ENCODE peak calls at places on chromosomes 2 and 18, in five cellular contexts. J, D, G, U and Z are unnamed samples.

GRCh38 chr2:29010946-29011649 is 30.0 kb downstream of the TOGARAM2 start:
- DNase-seq in J (no peak), D (peak), G (peak), U (no peak), Z (peak)

GRCh38 chr2:107094450-107094986 is 208.6 kb upstream of the ST6GAL2 start:
- DNase-seq in D (no peak), J (no peak), G (no peak), U (no peak), Z (no peak)

GRCh38 chr2:196718796-196719564 is 79.5 kb downstream of the CCDC150 start:
- DNase-seq in U (no peak), G (peak), D (peak), J (peak), Z (peak)

GRCh38 chr2:238716585-238716984 is 131.3 kb upstream of the TWIST2 start:
- DNase-seq in J (no peak), D (no peak), U (no peak), G (no peak), Z (no peak)

GRCh38 chr2:235851841-235852527 is 316.2 kb downstream of the GBX2 start:
- DNase-seq in U (no peak), D (no peak), G (no peak), J (no peak), Z (no peak)

GRCh38 chr18:78898066-78898465 is 81.6 kb upstream of the SALL3 start:
- DNase-seq in J (no peak), G (no peak), U (no peak), D (no peak), Z (no peak)

GRCh38 chr2:54568876-54569298 is 112.8 kb downstream of the SPTBN1 start:
- DNase-seq in U (no peak), G (peak), J (no peak), D (no peak), Z (no peak)

GRCh38 chr2:46460991-46461715 is 18.2 kb upstream of the TMEM247 start:
- DNase-seq in J (peak), D (peak), U (peak), G (peak), Z (peak)

GRCh38 chr2:144472046-144472412 is 47.9 kb downstream of the ZEB2 start:
- DNase-seq in J (no peak), D (no peak), G (no peak), U (no peak), Z (no peak)

GRCh38 chr2:154963509-154963908 is 265.0 kb downstream of the KCNJ3 start:
- DNase-seq in U (no peak), D (no peak), J (no peak), G (no peak), Z (no peak)

GRCh38 chr2:146119586-146119985 is 1599.7 kb upstream of the ZEB2 start:
- DNase-seq in U (no peak), D (no peak), G (no peak), J (no peak), Z (no peak)

GRCh38 chr2:223959688-223960087 is 2.4 kb downstream of the MRPL44 start:
- DNase-seq in G (peak), U (no peak), J (no peak), D (peak), Z (peak)

GRCh38 chr2:231228223-231228622 is 29.8 kb downstream of the ARMC9 start:
- DNase-seq in D (no peak), U (no peak), G (peak), J (no peak), Z (no peak)

GRCh38 chr2:239789711-239790110 is 235.4 kb downstream of the NDUFA10 start:
- DNase-seq in J (no peak), U (no peak), D (no peak), G (peak), Z (no peak)

GRCh38 chr2:32863803-32864202 is 83.0 kb upstream of the LTBP1 start:
- DNase-seq in G (no peak), J (no peak), U (no peak), D (peak), Z (no peak)

GRCh38 chr2:221731432-221731831 is 159.3 kb upstream of the EPHA4 start:
- DNase-seq in U (no peak), J (no peak), D (no peak), G (no peak), Z (no peak)

GRCh38 chr18:13989209-13989608 is 73.9 kb upstream of the MC2R start:
- DNase-seq in J (no peak), U (no peak), G (no peak), D (no peak), Z (no peak)

GRCh38 chr2:20093263-20094141 is 42.1 kb upstream of the LAPTM4A start:
- DNase-seq in G (peak), D (peak), J (peak), U (no peak), Z (peak)

GRCh38 chr2:172244419-172245130 is 141.9 kb upstream of the DLX2 start:
- DNase-seq in G (no peak), J (no peak), D (no peak), U (no peak), Z (peak)

GRCh38 chr2:121211689-121212151 is 73.3 kb downstream of the TFCP2L1 start:
- DNase-seq in D (no peak), G (peak), U (no peak), J (no peak), Z (no peak)